ENCODE peak calls at places on chromosome 6, in ten cellular contexts. E is astrocyte of the hippocampus; O is heart left ventricle; U is endothelial cell; R is stimulated activated CD4-positive, alpha-beta T cell treated with anti-CD3 and anti-CD28 coated beads, Interleukin-15, amount 100 ng/mL, for 1 hour; G is HL-60; T is AG10803; C is NCI-H1694; N is cerebellar cortex; D is astrocyte of the spinal cord. V is an unnamed sample.

GRCh38 chr6:12614468-12614867 is 102.1 kb upstream of the PHACTR1 start:
- DNase-seq in E (no peak), O (no peak), U (no peak), R (no peak), G (no peak), T (peak), C (no peak), N (no peak), D (no peak), V (no peak)

GRCh38 chr6:169172435-169172834 is 81.2 kb downstream of the THBS2 start:
- DNase-seq in E (peak), O (no peak), U (no peak), R (no peak), G (no peak), T (peak), C (no peak), N (no peak), D (peak), V (no peak)

GRCh38 chr6:1593286-1593957 is 16.3 kb upstream of the FOXC1 start:
- DNase-seq in E (no peak), O (no peak), U (no peak), R (no peak), G (no peak), T (no peak), C (no peak), N (no peak), D (no peak), V (no peak)

GRCh38 chr6:162942860-162943259 is 215.1 kb downstream of the PACRG start:
- DNase-seq in E (peak), O (no peak), U (no peak), R (no peak), G (no peak), T (peak), C (no peak), N (no peak), D (peak), V (no peak)

GRCh38 chr6:137793805-137794508 is 73.1 kb upstream of the TNFAIP3 start:
- DNase-seq in E (no peak), O (no peak), U (no peak), R (no peak), G (no peak), T (no peak), C (no peak), N (no peak), D (no peak), V (no peak)

GRCh38 chr6:93940381-93940780 is 521.0 kb upstream of the EPHA7 start:
- DNase-seq in E (no peak), O (no peak), U (no peak), R (no peak), G (no peak), T (no peak), C (no peak), N (no peak), D (no peak), V (no peak)

GRCh38 chr6:125222531-125223455 is 69.2 kb downstream of the TPD52L1 start:
- DNase-seq in E (no peak), O (no peak), U (no peak), R (no peak), G (no peak), T (no peak), C (no peak), N (no peak), D (no peak), V (no peak)

GRCh38 chr6:15512126-15512525 is 150.7 kb downstream of the DTNBP1 start:
- DNase-seq in E (peak), O (no peak), U (peak), R (no peak), G (no peak), T (no peak), C (no peak), N (peak), D (no peak), V (peak)

V was measured in NCI-H524.